ENCODE peak calls at places on chromosomes 16 and 17, in six cellular contexts. B, Z, D, W, H and I are unnamed samples.

GRCh38 chr16:85221081-85221809 is 109.0 kb upstream of the CIBAR2 start:
- DNase-seq in D (no peak), W (no peak), B (no peak), Z (no peak), H (no peak), I (no peak)

GRCh38 chr16:21081329-21081728 is 69.3 kb downstream of the DNAH3 start:
- DNase-seq in W (no peak), B (no peak), D (no peak), H (no peak), Z (no peak), I (no peak)

GRCh38 chr17:19364699-19365498 is 2.4 kb upstream of the B9D1 start:
- DNase-seq in B (no peak), H (no peak), Z (no peak), W (no peak), D (peak), I (no peak)

GRCh38 chr17:77877674-77878355 is 80.7 kb upstream of the TNRC6C start:
- DNase-seq in B (no peak), D (no peak), H (no peak), Z (no peak), W (no peak), I (no peak)

GRCh38 chr17:79943354-79944241 is 92.1 kb downstream of the TBC1D16 start:
- DNase-seq in B (no peak), Z (no peak), W (no peak), H (no peak), D (no peak), I (no peak)

GRCh38 chr16:3878610-3879009 is 1.9 kb downstream of the CREBBP start:
- DNase-seq in W (no peak), Z (no peak), D (no peak), B (no peak), H (no peak), I (no peak)

GRCh38 chr17:73308017-73308823 is 3.6 kb downstream of the CDC42EP4 start:
- DNase-seq in H (no peak), D (peak), W (peak), B (no peak), Z (no peak), I (no peak)

GRCh38 chr17:19915579-19915978 is 47.8 kb upstream of the ULK2 start:
- DNase-seq in B (no peak), D (no peak), H (no peak), W (no peak), Z (no peak), I (no peak)

GRCh38 chr16:67470314-67470713 is 10.6 kb downstream of the ATP6V0D1 start:
- DNase-seq in Z (no peak), W (no peak), H (no peak), B (no peak), D (no peak), I (no peak)

GRCh38 chr17:9557356-9557755 is 18.3 kb downstream of the STX8 start:
- DNase-seq in Z (no peak), W (no peak), D (peak), B (no peak), H (no peak), I (no peak)

GRCh38 chr17:53757559-53757958 is 65.2 kb upstream of the KIF2B start:
- DNase-seq in W (no peak), B (no peak), Z (no peak), H (no peak), D (no peak), I (no peak)

GRCh38 chr17:2085648-2085949 is 30.7 kb downstream of the HIC1 start:
- DNase-seq in H (no peak), B (no peak), W (no peak), D (no peak), Z (no peak), I (no peak)

GRCh38 chr17:40224707-40225092 is 5.6 kb downstream of the WIPF2 start:
- DNase-seq in W (no peak), B (no peak), H (no peak), Z (no peak), D (no peak), I (no peak)

GRCh38 chr17:17714261-17714866 is 33.1 kb downstream of the RAI1 start:
- DNase-seq in D (no peak), W (no peak), B (no peak), Z (no peak), H (no peak), I (no peak)

GRCh38 chr17:80992077-80992947 is 671 bp downstream of the CHMP6 start:
- DNase-seq in D (no peak), H (no peak), B (no peak), W (no peak), Z (peak), I (peak)

GRCh38 chr16:12099451-12100123 is 123.1 kb downstream of the SNX29 start:
- DNase-seq in W (no peak), Z (no peak), B (no peak), D (no peak), H (no peak), I (no peak)

DNA sequence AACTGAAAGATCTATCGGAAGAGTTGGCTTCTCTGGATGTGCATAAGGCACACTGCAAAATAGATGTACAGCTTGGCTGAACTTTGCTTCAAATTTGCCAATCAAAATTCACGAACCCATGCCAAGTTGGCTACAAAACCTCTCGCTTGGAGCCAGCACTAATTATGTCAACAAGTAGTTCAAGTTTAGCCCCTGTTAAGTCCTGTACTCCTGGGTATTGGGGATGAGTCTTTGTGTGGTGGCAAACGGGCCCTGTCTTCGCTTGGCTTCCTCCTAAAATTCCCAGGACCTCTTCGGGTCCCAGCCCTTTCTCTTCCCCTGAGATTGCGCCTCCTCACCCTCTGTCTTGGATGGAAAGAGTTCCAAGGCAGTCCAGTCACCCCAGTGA is 718.0 kb downstream of the WWOX start:
- DNase-seq in B (no peak), W (no peak), D (no peak), Z (no peak), H (no peak), I (no peak)
- TF ChIP-seq POLR2AphosphoS5 in B (no peak), W (no peak), D (no peak), Z (no peak), H (no peak), I (no peak)

GRCh38 chr16:53773150-53773846 is 69.3 kb downstream of the FTO start:
- DNase-seq in H (peak), W (peak), D (peak), B (no peak), Z (no peak), I (no peak)
- TF ChIP-seq TAF1 in H (no peak), W (no peak), D (no peak), B (no peak), Z (no peak), I (no peak)

GRCh38 chr17:55750750-55751641 is at the start of gene PCTP:
- DNase-seq in Z (peak), H (peak), D (peak), B (peak), W (peak), I (peak)
- TF ChIP-seq POLR2A in Z (no peak), H (peak), D (peak), B (peak), W (peak), I (peak)

DNA sequence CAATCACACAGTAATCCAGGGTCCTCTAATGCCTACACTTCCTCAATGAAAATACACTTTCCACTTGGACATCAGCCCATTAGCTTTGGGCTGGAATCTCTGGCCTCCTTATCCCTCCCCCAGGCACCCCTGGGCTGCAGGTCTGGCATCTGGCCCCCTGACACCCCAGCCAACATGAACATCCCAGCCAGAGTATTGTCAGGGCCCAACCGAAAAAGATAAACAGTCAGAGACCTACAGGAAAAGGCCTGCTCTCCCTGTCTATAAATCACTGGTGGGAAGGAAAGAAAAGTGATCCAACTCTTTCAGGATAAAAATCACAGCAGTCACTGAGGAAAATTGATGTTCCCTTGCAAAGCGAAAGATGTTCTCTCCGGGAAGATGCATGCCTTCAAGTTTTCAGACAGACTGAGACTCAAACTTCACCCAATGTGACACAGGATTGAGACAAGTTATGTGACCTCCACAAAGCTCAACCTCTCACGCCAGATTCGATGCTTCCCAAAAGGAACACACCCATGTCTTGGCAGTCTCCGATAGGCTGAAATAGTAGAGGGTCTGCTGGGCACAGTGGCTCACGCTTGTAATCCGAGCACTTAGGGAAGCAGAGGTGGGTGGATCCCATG is 22.3 kb downstream of the ZFHX3 start:
- DNase-seq in D (no peak), W (no peak), H (no peak), Z (no peak), B (no peak), I (no peak)
- TF ChIP-seq POLR2AphosphoS5 in D (no peak), W (no peak), H (no peak), Z (no peak), B (no peak), I (no peak)

DNA sequence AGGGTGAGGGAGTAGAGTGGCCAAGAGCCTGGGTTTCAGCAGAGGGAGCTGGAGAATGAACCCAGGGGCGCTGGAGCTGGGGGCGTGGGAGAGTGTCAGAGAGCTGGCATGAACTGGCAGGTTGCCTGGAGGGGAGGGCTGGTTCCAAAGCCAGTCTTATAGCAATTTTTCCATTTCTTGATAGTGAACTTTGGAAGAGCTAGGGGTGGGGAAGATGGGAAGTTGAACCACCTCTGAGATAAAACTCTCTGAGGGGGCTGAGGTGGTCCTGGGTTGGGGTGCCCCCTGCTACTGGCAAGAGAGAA is 36.9 kb downstream of the ADGRG5 start:
- DNase-seq in H (no peak), W (no peak), Z (no peak), B (no peak), D (no peak), I (no peak)
- TF ChIP-seq TAF1 in H (no peak), W (no peak), Z (no peak), B (no peak), D (no peak), I (no peak)

GRCh38 chr17:31004160-31004559 is 33.3 kb downstream of the RNF135 start:
- DNase-seq in W (no peak), B (no peak), H (no peak), Z (no peak), D (no peak), I (no peak)

GRCh38 chr17:31003225-31003866 is 32.5 kb downstream of the RNF135 start:
- DNase-seq in D (no peak), W (no peak), B (no peak), H (no peak), Z (no peak), I (no peak)

GRCh38 chr17:31013844-31014243 is 43.0 kb downstream of the RNF135 start:
- DNase-seq in B (no peak), D (no peak), W (no peak), Z (no peak), H (no peak), I (no peak)

GRCh38 chr17:31007695-31008373 is 37.0 kb downstream of the RNF135 start:
- DNase-seq in Z (no peak), W (no peak), H (no peak), D (no peak), B (no peak), I (no peak)

DNA sequence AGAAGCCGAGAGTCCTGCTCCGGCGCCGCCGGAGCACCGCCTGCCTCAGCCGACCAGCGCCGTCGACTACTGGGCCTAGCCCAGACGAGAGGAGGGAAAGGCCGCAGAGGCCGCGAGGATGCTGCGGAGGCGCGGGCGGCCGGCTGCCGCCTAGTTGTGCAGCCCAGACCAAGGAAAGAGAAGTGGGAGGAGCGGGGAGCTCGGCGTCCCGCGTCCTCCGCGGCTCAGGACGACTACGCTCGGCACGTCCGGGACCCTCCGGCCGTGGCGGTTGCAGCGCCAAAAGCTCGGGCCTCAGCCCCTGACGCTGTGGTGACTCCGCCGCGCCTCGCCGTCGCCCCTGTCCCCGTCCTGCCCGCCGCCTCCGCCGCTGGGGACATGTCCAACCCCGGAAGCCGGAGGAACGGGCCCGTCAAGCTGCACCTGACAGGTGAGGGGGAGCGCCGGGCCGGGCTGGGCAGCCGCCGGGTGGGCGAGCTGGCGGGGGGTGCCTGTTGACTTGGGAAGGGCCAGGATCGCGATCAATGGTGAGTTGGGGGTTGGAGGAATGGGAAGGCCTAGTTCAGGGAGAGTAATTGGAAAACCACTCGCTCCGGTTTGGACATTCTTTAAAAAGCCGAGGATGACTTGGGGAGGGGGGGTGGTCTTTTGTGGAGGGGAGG is 37.7 kb downstream of the RNF135 start:
- DNase-seq in Z (peak), D (no peak), H (no peak), W (no peak), B (peak), I (peak)
- TF ChIP-seq POLR2A in Z (peak), D (no peak), H (peak), W (no peak), B (no peak), I (peak)

GRCh38 chr17:42284020-42284369 is 4.3 kb upstream of the STAT5A start:
- DNase-seq in D (no peak), B (no peak), H (no peak), Z (no peak), W (no peak), I (no peak)

GRCh38 chr17:42281571-42282096 is 5.4 kb upstream of the STAT5B start:
- DNase-seq in W (no peak), Z (no peak), H (no peak), B (no peak), D (no peak), I (no peak)

GRCh38 chr17:42282478-42283080 is 5.7 kb upstream of the STAT5A start:
- DNase-seq in H (no peak), Z (no peak), D (no peak), W (no peak), B (no peak), I (no peak)

GRCh38 chr17:42284566-42284965 is 3.7 kb upstream of the STAT5A start:
- DNase-seq in Z (no peak), D (no peak), B (no peak), H (no peak), W (no peak), I (no peak)

DNA sequence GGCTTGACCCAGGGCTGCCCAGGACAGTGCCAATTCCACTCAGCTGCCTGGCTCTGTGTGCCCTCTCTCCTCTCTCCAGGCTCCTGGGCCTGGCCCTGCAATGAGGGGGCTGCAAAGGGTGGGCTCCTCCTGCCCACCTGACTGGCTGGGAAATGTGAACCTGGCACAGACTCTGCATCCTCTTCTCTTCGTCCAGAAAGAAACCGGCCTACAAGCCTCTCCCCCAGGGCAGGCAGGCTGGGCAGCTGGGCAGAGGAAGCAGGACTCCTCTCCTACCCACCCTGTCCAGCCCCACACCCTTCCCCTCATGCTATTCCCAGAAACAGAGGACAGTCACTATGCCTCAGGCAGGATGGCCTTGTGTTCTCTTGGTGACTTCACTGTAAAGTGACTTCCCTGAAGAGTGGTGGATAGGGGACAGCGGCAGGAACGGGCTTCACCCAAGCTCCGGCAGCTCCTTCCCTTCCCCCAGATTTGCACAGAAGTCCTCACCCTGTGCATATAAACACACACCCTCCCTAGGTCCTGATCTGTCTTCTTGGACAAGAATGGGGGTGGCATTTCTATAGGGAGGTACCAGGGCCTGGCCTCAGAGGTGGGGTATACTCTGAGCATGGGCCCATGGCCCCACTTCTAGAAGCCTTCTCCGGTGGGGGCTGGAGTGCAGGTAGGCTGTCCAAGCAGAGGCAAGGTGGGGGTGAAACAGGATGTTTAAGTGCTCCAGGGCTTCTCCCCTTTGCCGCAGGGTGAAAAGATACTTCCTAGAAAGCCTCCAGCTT is 4.9 kb upstream of the STAT5A start:
- DNase-seq in D (no peak), Z (no peak), W (no peak), H (no peak), B (no peak), I (no peak)
- TF ChIP-seq POLR2AphosphoS5 in D (no peak), Z (no peak), W (no peak), H (no peak), B (no peak), I (no peak)

DNA sequence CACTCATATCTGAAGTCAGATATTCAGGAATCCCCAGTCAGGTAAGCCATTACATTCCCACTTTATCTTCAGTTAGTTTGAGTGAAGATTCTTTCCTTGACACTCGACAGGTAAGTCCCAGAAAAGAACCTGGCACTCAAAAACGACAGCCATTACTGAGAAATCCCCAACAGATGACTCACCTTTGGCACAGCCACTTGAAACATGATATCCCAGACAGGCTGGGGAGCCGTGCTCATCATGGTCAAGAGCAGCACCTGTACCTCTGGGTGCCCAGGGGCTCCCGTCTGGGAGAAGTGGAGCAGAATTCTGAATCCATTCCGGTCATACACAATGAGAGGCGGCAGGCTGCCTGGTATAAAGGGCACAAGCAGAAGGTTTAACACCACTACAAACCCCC is 16.8 kb upstream of the COG7 start:
- DNase-seq in W (no peak), H (no peak), B (no peak), D (no peak), Z (no peak), I (no peak)
- TF ChIP-seq TAF1 in W (no peak), H (no peak), B (no peak), D (no peak), Z (no peak), I (no peak)

DNA sequence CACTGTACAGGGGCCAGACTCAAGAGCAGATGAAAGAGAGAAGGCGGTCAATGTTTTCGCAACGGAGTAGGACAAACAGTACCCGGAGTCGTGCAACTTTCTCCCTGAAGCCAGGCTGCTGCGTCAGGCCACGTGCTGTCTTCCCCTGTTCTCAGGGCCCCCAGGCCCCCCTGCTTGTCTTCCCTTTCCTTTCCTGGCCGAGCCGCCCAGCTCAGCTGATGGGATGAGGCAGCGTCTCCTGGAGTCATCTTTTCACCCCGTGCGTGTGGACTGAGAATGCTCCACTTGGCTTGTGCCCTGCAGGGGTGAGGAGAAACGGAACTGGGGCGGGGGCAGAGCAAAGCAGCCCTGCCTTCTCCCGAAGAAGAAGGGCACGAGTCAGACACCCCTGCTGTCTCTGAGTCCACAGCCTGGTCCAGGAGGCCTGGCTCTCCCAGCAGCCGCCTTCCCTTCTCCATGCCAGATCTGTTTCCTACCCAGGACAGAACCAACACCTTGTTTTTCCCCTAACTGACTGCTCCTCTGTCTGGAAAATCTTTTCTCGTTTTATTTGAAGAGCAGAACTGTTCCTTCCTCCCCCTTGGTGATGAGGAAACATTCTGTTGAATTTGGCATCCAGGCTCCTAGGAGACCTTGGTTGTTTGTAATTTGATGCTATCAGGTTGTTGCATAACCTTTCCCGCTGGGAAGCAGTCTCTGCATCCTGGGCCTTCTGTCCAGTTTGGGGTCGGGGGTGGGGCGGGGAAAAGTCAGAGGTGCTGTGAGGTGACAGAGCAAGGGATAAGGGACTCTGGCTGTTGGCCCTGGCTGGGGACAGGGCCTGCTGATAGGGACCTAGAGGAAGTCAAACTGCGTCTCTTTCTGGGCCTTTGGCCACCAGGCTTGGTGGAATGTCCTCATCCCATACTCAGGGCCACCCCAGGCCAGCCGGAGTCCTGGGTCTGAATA is 78.8 kb downstream of the WIPI1 start:
- DNase-seq in D (peak), Z (no peak), B (peak), H (no peak), W (no peak), I (no peak)
- TF ChIP-seq POLR2A in D (peak), Z (no peak), B (no peak), H (no peak), W (no peak), I (no peak)